ENCODE peak calls at places on chromosome 7, in four cellular contexts. One of them, this sample, is unnamed. For H3K4me1, the result is how much of the 10 kb centered on the place peaks cover.

GRCh38 chr7:65722361-65722792 is 150.5 kb upstream of the VKORC1L1 start:
- DNase-seq in RWPE2: no peak
- DNase-seq in endodermal cell: peak
- DNase-seq in upper lobe of right lung: no peak
- DNase-seq in this sample: no peak

GRCh38 chr7:50391386-50391785 is 58.8 kb downstream of the FIGNL1 start:
- DNase-seq in upper lobe of right lung: no peak
- DNase-seq in endodermal cell: no peak
- DNase-seq in RWPE2: no peak
- DNase-seq in this sample: no peak

GRCh38 chr7:30612658-30613265 is 18.1 kb downstream of the GARS1 start:
- DNase-seq in upper lobe of right lung: no peak
- DNase-seq in endodermal cell: no peak
- DNase-seq in RWPE2: no peak
- DNase-seq in this sample: no peak

GRCh38 chr7:53272081-53272480 is 236.6 kb downstream of the POM121L12 start:
- DNase-seq in endodermal cell: peak
- DNase-seq in RWPE2: no peak
- DNase-seq in upper lobe of right lung: no peak
- DNase-seq in this sample: no peak

GRCh38 chr7:148987751-148988512 is 40.4 kb downstream of the PDIA4 start:
- DNase-seq in RWPE2: no peak
- DNase-seq in endodermal cell: peak
- DNase-seq in upper lobe of right lung: no peak
- DNase-seq in this sample: no peak

GRCh38 chr7:154928136-154929005 is 74.6 kb downstream of the PAXIP1 start:
- DNase-seq in upper lobe of right lung: no peak
- DNase-seq in RWPE2: no peak
- DNase-seq in endodermal cell: peak
- DNase-seq in this sample: no peak

GRCh38 chr7:156746891-156747290 is 106.3 kb downstream of the RNF32 start:
- DNase-seq in upper lobe of right lung: no peak
- DNase-seq in RWPE2: no peak
- DNase-seq in endodermal cell: no peak
- DNase-seq in this sample: no peak

GRCh38 chr7:70052691-70053090 is 454.4 kb downstream of the AUTS2 start:
- DNase-seq in endodermal cell: no peak
- DNase-seq in RWPE2: no peak
- DNase-seq in upper lobe of right lung: no peak
- DNase-seq in this sample: no peak

GRCh38 chr7:105849122-105849855 is 27.1 kb downstream of the ATXN7L1 start:
- DNase-seq in upper lobe of right lung: no peak
- DNase-seq in endodermal cell: peak
- DNase-seq in RWPE2: no peak
- DNase-seq in this sample: no peak

GRCh38 chr7:94656925-94657731 is 1.2 kb upstream of the SGCE start:
- DNase-seq in endodermal cell: peak
- DNase-seq in RWPE2: no peak
- DNase-seq in upper lobe of right lung: no peak
- DNase-seq in this sample: no peak

GRCh38 chr7:27295236-27295635 is 52.6 kb downstream of the EVX1 start:
- DNase-seq in RWPE2: no peak
- DNase-seq in upper lobe of right lung: no peak
- DNase-seq in endodermal cell: no peak
- DNase-seq in this sample: no peak

GRCh38 chr7:157440346-157441022 is 103.7 kb downstream of the DNAJB6 start:
- DNase-seq in RWPE2: peak
- DNase-seq in endodermal cell: peak
- DNase-seq in upper lobe of right lung: peak
- DNase-seq in this sample: no peak

GRCh38 chr7:101172005-101172853 is 6.9 kb upstream of the VGF start:
- DNase-seq in RWPE2: no peak
- DNase-seq in endodermal cell: peak
- DNase-seq in upper lobe of right lung: no peak
- DNase-seq in this sample: peak

GRCh38 chr7:140231779-140232491 is 55.2 kb upstream of the KDM7A start:
- DNase-seq in upper lobe of right lung: no peak
- DNase-seq in endodermal cell: peak
- DNase-seq in RWPE2: no peak
- DNase-seq in this sample: peak

GRCh38 chr7:74449809-74450397 is 3.8 kb upstream of the GTF2IRD1 start:
- DNase-seq in RWPE2: no peak
- DNase-seq in upper lobe of right lung: no peak
- DNase-seq in endodermal cell: peak
- DNase-seq in this sample: no peak

GRCh38 chr7:18019562-18019961 is 8.1 kb downstream of the PRPS1L1 start:
- DNase-seq in upper lobe of right lung: no peak
- DNase-seq in endodermal cell: no peak
- DNase-seq in RWPE2: no peak
- DNase-seq in this sample: no peak

GRCh38 chr7:143410523-143411004 is 1.9 kb upstream of the EPHA1 start:
- DNase-seq in upper lobe of right lung: no peak
- DNase-seq in endodermal cell: peak
- DNase-seq in RWPE2: no peak
- DNase-seq in this sample: no peak

GRCh38 chr7:101236292-101236691 is 1.3 kb downstream of the CLDN15 start:
- DNase-seq in upper lobe of right lung: no peak
- DNase-seq in endodermal cell: no peak
- DNase-seq in RWPE2: no peak
- DNase-seq in this sample: no peak

GRCh38 chr7:10022957-10023356 is 950.7 kb upstream of the PHF14 start:
- DNase-seq in RWPE2: no peak
- DNase-seq in upper lobe of right lung: no peak
- DNase-seq in endodermal cell: peak
- DNase-seq in this sample: no peak

GRCh38 chr7:123054357-123055133 is 59.0 kb upstream of the TAS2R16 start:
- DNase-seq in endodermal cell: peak
- DNase-seq in upper lobe of right lung: no peak
- DNase-seq in RWPE2: no peak
- DNase-seq in this sample: no peak

GRCh38 chr7:134866581-134866980 is 87.1 kb downstream of the CALD1 start:
- DNase-seq in upper lobe of right lung: no peak
- DNase-seq in RWPE2: no peak
- DNase-seq in endodermal cell: no peak
- DNase-seq in this sample: no peak

GRCh38 chr7:69645683-69646082 is 47.4 kb downstream of the AUTS2 start:
- DNase-seq in upper lobe of right lung: no peak
- DNase-seq in RWPE2: no peak
- DNase-seq in endodermal cell: peak
- DNase-seq in this sample: no peak

DNA sequence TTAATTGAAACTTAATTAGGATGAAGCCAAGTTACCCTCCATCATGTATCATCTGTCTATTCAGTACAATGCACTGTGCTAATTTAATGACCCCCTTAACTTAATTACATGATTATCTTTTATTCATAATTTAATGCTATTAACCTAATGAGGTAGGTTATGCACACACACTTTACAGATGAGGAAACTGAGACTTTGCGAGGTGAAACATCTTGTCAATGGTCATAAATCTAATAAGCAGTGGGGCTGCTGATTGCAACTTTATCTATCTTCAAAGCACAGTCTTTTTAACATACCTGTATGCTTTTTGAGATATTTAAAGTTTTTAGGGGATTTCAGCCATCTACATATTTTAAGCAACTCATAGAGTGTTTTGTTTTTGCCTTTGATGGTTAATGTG is 547 bp downstream of the MACC1 start:
- DNase-seq in upper lobe of right lung: no peak
- DNase-seq in RWPE2: no peak
- DNase-seq in endodermal cell: no peak
- DNase-seq in this sample: no peak
- H3K4me1 ChIP-seq in upper lobe of right lung: under half
- H3K4me1 ChIP-seq in RWPE2: under half
- H3K4me1 ChIP-seq in endodermal cell: under half
- H3K4me1 ChIP-seq in this sample: under half

GRCh38 chr7:96216373-96216772 is 105.5 kb downstream of the SLC25A13 start:
- DNase-seq in upper lobe of right lung: no peak
- DNase-seq in endodermal cell: no peak
- DNase-seq in RWPE2: no peak
- DNase-seq in this sample: no peak

GRCh38 chr7:96217147-96217546 is 104.8 kb downstream of the SLC25A13 start:
- DNase-seq in endodermal cell: no peak
- DNase-seq in RWPE2: no peak
- DNase-seq in upper lobe of right lung: no peak
- DNase-seq in this sample: no peak

GRCh38 chr7:96218844-96219243 is 103.1 kb downstream of the SLC25A13 start:
- DNase-seq in endodermal cell: no peak
- DNase-seq in RWPE2: no peak
- DNase-seq in upper lobe of right lung: no peak
- DNase-seq in this sample: no peak

GRCh38 chr7:96221888-96222287 is 100.0 kb downstream of the SLC25A13 start:
- DNase-seq in upper lobe of right lung: no peak
- DNase-seq in RWPE2: no peak
- DNase-seq in endodermal cell: no peak
- DNase-seq in this sample: no peak

DNA sequence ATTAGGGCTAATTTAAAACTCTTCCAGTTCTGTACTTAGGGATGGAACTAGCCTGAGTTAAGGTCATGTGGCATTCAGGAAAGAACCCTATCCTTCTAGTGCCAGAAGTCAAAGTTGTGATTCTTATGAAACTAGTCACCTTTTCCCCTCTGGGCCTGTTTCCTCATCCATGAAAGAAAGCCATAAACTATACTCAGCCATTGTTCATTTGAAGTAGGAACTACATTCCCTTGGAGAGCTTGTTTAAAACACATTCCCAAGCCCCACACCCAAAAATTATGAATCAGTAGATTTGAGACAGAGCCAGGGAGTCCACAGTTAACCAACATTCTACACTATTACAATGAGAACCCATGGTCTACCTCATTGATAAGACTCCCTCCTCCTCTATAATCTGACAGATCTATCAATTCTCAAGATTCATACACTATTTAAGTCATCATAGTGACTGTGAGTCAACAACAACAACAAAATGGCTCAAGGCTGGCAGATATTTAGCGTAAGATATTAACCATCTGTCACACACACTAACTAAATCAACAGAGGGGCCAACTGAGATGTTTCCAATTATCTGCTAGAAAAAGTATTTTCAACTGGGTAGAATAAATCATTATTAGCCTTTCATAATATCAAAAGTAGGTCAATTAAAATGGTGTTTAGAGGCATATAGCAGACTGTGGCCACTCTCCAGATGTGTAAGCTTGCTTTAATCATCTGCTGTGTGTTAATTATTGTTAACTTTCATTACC is 102.3 kb downstream of the SLC25A13 start:
- DNase-seq in RWPE2: no peak
- DNase-seq in endodermal cell: no peak
- DNase-seq in upper lobe of right lung: no peak
- DNase-seq in this sample: no peak
- H3K27ac ChIP-seq in RWPE2: peak
- H3K27ac ChIP-seq in endodermal cell: no peak
- H3K27ac ChIP-seq in upper lobe of right lung: no peak
- H3K27ac ChIP-seq in this sample: no peak

DNA sequence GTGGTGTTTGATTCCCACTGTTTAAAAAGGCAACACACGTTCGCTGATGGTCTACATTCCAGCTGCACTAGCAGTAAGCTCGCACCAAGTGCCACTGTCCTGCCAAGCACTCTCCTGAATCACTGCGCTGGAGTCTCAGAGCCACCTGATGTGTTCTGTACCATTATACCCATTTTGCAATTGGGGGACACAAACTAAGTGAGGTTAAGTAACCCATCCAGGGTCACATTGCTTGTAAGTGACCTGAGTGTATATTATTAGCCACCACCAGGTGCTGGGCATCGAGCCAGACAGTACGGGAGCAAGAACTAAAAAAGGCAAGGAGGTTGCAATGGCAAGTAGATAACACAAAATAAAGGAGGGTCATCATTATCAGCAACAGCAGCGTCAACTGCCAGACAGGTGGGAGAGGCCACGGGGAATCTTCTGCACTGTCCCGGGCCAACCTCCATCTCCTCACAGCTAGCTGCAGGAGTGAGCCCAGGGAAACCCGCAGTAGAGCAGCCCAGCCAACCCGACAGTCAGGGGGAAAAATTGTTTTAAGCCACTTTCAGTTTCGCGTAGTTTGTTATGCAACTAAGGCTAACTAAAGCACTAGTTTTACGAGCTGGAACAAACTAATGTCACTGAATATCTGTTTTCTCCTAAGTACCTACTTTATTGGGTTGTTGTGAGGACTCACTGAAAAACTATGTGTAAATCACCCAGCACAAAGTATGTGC is 712 bp upstream of the CPVL start:
- DNase-seq in endodermal cell: peak
- DNase-seq in upper lobe of right lung: no peak
- DNase-seq in RWPE2: no peak
- DNase-seq in this sample: no peak
- H3K4me3 ChIP-seq in endodermal cell: peak
- H3K4me3 ChIP-seq in upper lobe of right lung: peak
- H3K4me3 ChIP-seq in RWPE2: peak
- H3K4me3 ChIP-seq in this sample: no peak

DNA sequence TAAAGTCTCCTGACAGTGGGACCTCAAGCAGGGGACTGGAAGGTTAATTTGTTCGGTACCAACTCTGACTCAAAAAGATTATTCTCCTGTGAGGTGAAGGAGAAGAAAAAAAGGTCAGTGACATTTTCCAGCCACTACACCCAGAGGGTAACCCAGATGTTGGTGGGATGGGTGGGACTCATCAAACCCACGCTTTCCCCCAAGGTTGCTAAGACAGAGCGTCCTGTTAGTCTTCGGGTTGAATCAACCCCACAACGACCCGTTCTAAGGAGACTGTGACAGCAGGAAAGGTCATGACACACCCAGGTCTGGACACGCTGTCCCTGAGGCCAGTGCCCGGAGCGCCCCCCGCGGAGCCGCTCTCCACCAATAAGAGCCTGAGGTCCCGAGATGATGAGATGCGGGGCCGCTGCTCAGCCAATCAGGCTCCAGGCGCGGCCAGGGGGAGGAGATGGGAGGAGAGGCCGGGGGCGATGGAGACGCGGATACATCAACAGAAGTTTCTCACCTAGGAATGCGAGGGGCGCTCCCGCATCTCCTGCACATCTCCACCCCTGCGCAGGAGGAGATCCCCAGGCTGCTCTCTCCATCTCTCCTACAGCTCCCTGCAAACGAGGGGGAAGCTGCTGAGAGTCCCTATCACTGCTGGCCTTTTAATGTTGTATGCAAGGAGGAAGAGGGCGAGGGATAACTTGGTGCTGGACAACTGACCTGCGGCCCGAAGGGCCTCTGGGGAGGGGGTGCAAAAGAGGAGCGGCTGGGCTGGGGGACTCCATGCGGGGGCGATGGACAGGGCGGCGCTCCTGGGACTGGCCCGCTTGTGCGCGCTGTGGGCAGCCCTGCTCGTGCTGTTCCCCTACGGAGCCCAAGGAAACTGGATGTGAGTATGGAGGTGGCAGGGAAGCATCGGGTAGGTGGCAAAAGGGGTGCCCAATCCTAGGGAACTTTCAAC is at the start of gene WNT16:
- DNase-seq in RWPE2: no peak
- DNase-seq in upper lobe of right lung: no peak
- DNase-seq in endodermal cell: peak
- DNase-seq in this sample: peak
- H3K4me1 ChIP-seq in RWPE2: under half
- H3K4me1 ChIP-seq in upper lobe of right lung: under half
- H3K4me1 ChIP-seq in endodermal cell: under half
- H3K4me1 ChIP-seq in this sample: under half